ENCODE peak calls at places on chromosomes 6 and 20, in nine cellular contexts. H, S, F, B, O, U, T, E and A are unnamed samples.

GRCh38 chr6:130382872-130383490 is 17.2 kb downstream of the TMEM200A start:
- DNase-seq in H (peak), S (no peak), F (no peak), B (no peak), O (no peak), U (no peak), T (no peak), E (no peak), A (no peak)

GRCh38 chr20:2697768-2698167 is 5.2 kb downstream of the EBF4 start:
- DNase-seq in H (no peak), S (no peak), F (no peak), B (no peak), O (no peak), U (no peak), T (no peak), E (no peak), A (no peak)

GRCh38 chr6:118893095-118893881 is 664 bp upstream of the ASF1A start:
- DNase-seq in H (peak), S (peak), F (no peak), B (no peak), O (peak), U (peak), T (no peak), E (peak), A (peak)

GRCh38 chr6:31723980-31724691 is 963 bp downstream of the MPIG6B start:
- DNase-seq in H (no peak), S (no peak), F (no peak), B (peak), O (no peak), U (peak), T (no peak), E (no peak), A (no peak)

GRCh38 chr6:9710574-9710973 is 704.3 kb downstream of the TFAP2A start:
- DNase-seq in H (no peak), S (no peak), F (no peak), B (no peak), O (no peak), U (no peak), T (no peak), E (no peak), A (no peak)

GRCh38 chr6:135002229-135002844 is 52.3 kb downstream of the HBS1L start:
- DNase-seq in H (peak), S (peak), F (no peak), B (no peak), O (peak), U (no peak), T (no peak), E (no peak), A (no peak)

GRCh38 chr6:121731381-121731780 is 295.9 kb downstream of the GJA1 start:
- DNase-seq in H (no peak), S (no peak), F (no peak), B (no peak), O (no peak), U (no peak), T (no peak), E (no peak), A (no peak)

GRCh38 chr6:37868447-37868825 is 48.9 kb downstream of the ZFAND3 start:
- DNase-seq in H (peak), S (peak), F (peak), B (no peak), O (peak), U (no peak), T (no peak), E (no peak), A (no peak)

GRCh38 chr6:88298446-88298845 is 132.3 kb upstream of the CNR1 start:
- DNase-seq in H (no peak), S (no peak), F (no peak), B (no peak), O (no peak), U (no peak), T (no peak), E (no peak), A (no peak)

GRCh38 chr20:60501048-60501447 is 542.8 kb downstream of the CDH26 start:
- DNase-seq in H (no peak), S (no peak), F (no peak), B (no peak), O (no peak), U (no peak), T (no peak), E (no peak), A (no peak)

GRCh38 chr6:143549630-143550268 is 38.2 kb upstream of the FUCA2 start:
- DNase-seq in H (no peak), S (no peak), F (no peak), B (no peak), O (no peak), U (no peak), T (no peak), E (no peak), A (peak)

GRCh38 chr6:43228951-43229802 is at the start of gene DNPH1:
- DNase-seq in H (peak), S (peak), F (peak), B (peak), O (peak), U (peak), T (peak), E (peak), A (peak)

GRCh38 chr6:161068296-161068695 is 76.7 kb downstream of the MAP3K4 start:
- DNase-seq in H (no peak), S (no peak), F (no peak), B (no peak), O (no peak), U (no peak), T (no peak), E (no peak), A (no peak)

GRCh38 chr20:8858181-8858794 is 210.6 kb upstream of the PLCB4 start:
- DNase-seq in H (no peak), S (peak), F (no peak), B (no peak), O (no peak), U (peak), T (peak), E (no peak), A (no peak)

GRCh38 chr20:34579936-34580587 is 21.5 kb downstream of the MAP1LC3A start:
- DNase-seq in H (no peak), S (peak), F (no peak), B (no peak), O (peak), U (no peak), T (no peak), E (peak), A (no peak)

GRCh38 chr20:18849131-18849530 is 35.5 kb downstream of the SCP2D1 start:
- DNase-seq in H (no peak), S (no peak), F (no peak), B (no peak), O (no peak), U (no peak), T (no peak), E (no peak), A (no peak)

GRCh38 chr6:46419576-46420002 is 71.7 kb downstream of the RCAN2 start:
- DNase-seq in H (peak), S (peak), F (peak), B (peak), O (peak), U (peak), T (peak), E (peak), A (no peak)

GRCh38 chr6:169807699-169808607 is 56.5 kb downstream of the ERMARD start:
- DNase-seq in H (no peak), S (no peak), F (no peak), B (no peak), O (no peak), U (no peak), T (no peak), E (no peak), A (no peak)

GRCh38 chr20:17648306-17648646 is 33.8 kb downstream of the RRBP1 start:
- DNase-seq in H (no peak), S (no peak), F (no peak), B (peak), O (no peak), U (no peak), T (no peak), E (no peak), A (no peak)

GRCh38 chr6:123926000-123926399 is 122.3 kb downstream of the NKAIN2 start:
- DNase-seq in H (no peak), S (no peak), F (peak), B (no peak), O (peak), U (no peak), T (no peak), E (no peak), A (no peak)

GRCh38 chr20:50695144-50695872 is 4.0 kb upstream of the RIPOR3 start:
- DNase-seq in H (no peak), S (no peak), F (no peak), B (peak), O (no peak), U (no peak), T (no peak), E (no peak), A (no peak)

GRCh38 chr6:3887150-3887700 is 38.1 kb downstream of the FAM50B start:
- DNase-seq in H (peak), S (peak), F (peak), B (no peak), O (peak), U (peak), T (no peak), E (no peak), A (no peak)

GRCh38 chr20:48604426-48604825 is 223.4 kb downstream of the PREX1 start:
- DNase-seq in H (no peak), S (no peak), F (no peak), B (no peak), O (no peak), U (no peak), T (no peak), E (no peak), A (no peak)

GRCh38 chr6:26249959-26250805 is 114.8 kb upstream of the BTN3A2 start:
- DNase-seq in H (peak), S (peak), F (peak), B (peak), O (peak), U (peak), T (peak), E (peak), A (peak)

GRCh38 chr20:44006578-44006977 is 91.9 kb downstream of the TOX2 start:
- DNase-seq in H (no peak), S (no peak), F (no peak), B (no peak), O (no peak), U (no peak), T (no peak), E (no peak), A (no peak)

GRCh38 chr20:11689262-11689661 is 228.4 kb upstream of the BTBD3 start:
- DNase-seq in H (no peak), S (no peak), F (no peak), B (no peak), O (no peak), U (no peak), T (no peak), E (no peak), A (no peak)

GRCh38 chr6:123562264-123562663 is 74.5 kb downstream of the TRDN start:
- DNase-seq in H (no peak), S (no peak), F (no peak), B (no peak), O (no peak), U (no peak), T (no peak), E (no peak), A (no peak)

GRCh38 chr6:3542032-3542640 is 85.3 kb upstream of the SLC22A23 start:
- DNase-seq in H (no peak), S (no peak), F (no peak), B (no peak), O (no peak), U (no peak), T (no peak), E (peak), A (no peak)

GRCh38 chr6:167796668-167797031 is 30.1 kb upstream of the AFDN start:
- DNase-seq in H (no peak), S (no peak), F (no peak), B (peak), O (no peak), U (no peak), T (no peak), E (no peak), A (no peak)

GRCh38 chr20:991850-992249 is 10.3 kb downstream of the RSPO4 start:
- DNase-seq in H (no peak), S (no peak), F (no peak), B (no peak), O (no peak), U (no peak), T (no peak), E (no peak), A (no peak)

GRCh38 chr6:4640139-4640538 is 136.1 kb upstream of the CDYL start:
- DNase-seq in H (no peak), S (peak), F (no peak), B (no peak), O (peak), U (no peak), T (no peak), E (no peak), A (no peak)

GRCh38 chr6:117911660-117912059 is 4.6 kb downstream of the SLC35F1 start:
- DNase-seq in H (no peak), S (no peak), F (no peak), B (no peak), O (no peak), U (no peak), T (no peak), E (no peak), A (no peak)

GRCh38 chr6:139356924-139357323 is 17.5 kb downstream of the CITED2 start:
- DNase-seq in H (no peak), S (no peak), F (no peak), B (no peak), O (no peak), U (no peak), T (no peak), E (no peak), A (no peak)

GRCh38 chr6:116154887-116155286 is 29.0 kb upstream of the COL10A1 start:
- DNase-seq in H (no peak), S (no peak), F (no peak), B (no peak), O (no peak), U (no peak), T (no peak), E (no peak), A (no peak)

GRCh38 chr20:42714298-42715141 is 475.2 kb downstream of the PTPRT start:
- DNase-seq in H (no peak), S (no peak), F (no peak), B (no peak), O (no peak), U (no peak), T (no peak), E (peak), A (no peak)

GRCh38 chr20:50308513-50309279 is 118.1 kb downstream of the CEBPB start:
- DNase-seq in H (peak), S (peak), F (peak), B (peak), O (peak), U (peak), T (peak), E (no peak), A (no peak)

GRCh38 chr6:16850332-16851022 is 89.2 kb upstream of the ATXN1 start:
- DNase-seq in H (no peak), S (peak), F (no peak), B (no peak), O (peak), U (no peak), T (no peak), E (no peak), A (no peak)

GRCh38 chr6:155117266-155117665 is 122.2 kb downstream of the TIAM2 start:
- DNase-seq in H (peak), S (peak), F (peak), B (no peak), O (peak), U (no peak), T (no peak), E (no peak), A (no peak)

GRCh38 chr20:4556781-4557180 is 164.9 kb upstream of the PRND start:
- DNase-seq in H (no peak), S (no peak), F (no peak), B (no peak), O (no peak), U (no peak), T (no peak), E (no peak), A (no peak)